ENCODE peak calls at places on chromosomes 3 and 15, in seven cellular contexts. One of them, this sample, is unnamed.

GRCh38 chr3:18122264-18122663 is 302.9 kb downstream of the SATB1 start:
- DNase-seq in activated CD8-positive, alpha-beta memory T cell treated with anti-CD3 and anti-CD28 coated beads, Interleukin-2, amount 50 U/mL, for 48 hours: no peak
- DNase-seq in fibroblast of pulmonary artery: no peak
- DNase-seq in DMS153: no peak
- DNase-seq in NCI-H510A: no peak
- DNase-seq in stimulated activated CD4-positive, alpha-beta T cell treated with anti-CD3 and anti-CD28 coated beads, Interleukin-2, amount 100 ng/mL, for 4 hours: no peak
- DNase-seq in caudate nucleus: no peak
- DNase-seq in this sample: no peak

GRCh38 chr3:123020709-123021108 is 6.9 kb downstream of the SEMA5B start:
- DNase-seq in activated CD8-positive, alpha-beta memory T cell treated with anti-CD3 and anti-CD28 coated beads, Interleukin-2, amount 50 U/mL, for 48 hours: no peak
- DNase-seq in fibroblast of pulmonary artery: no peak
- DNase-seq in DMS153: no peak
- DNase-seq in NCI-H510A: no peak
- DNase-seq in stimulated activated CD4-positive, alpha-beta T cell treated with anti-CD3 and anti-CD28 coated beads, Interleukin-2, amount 100 ng/mL, for 4 hours: no peak
- DNase-seq in caudate nucleus: no peak
- DNase-seq in this sample: no peak

GRCh38 chr3:125367403-125368230 is 7.5 kb downstream of the ZNF148 start:
- DNase-seq in activated CD8-positive, alpha-beta memory T cell treated with anti-CD3 and anti-CD28 coated beads, Interleukin-2, amount 50 U/mL, for 48 hours: no peak
- DNase-seq in fibroblast of pulmonary artery: peak; percentile 34
- DNase-seq in DMS153: no peak
- DNase-seq in NCI-H510A: no peak
- DNase-seq in stimulated activated CD4-positive, alpha-beta T cell treated with anti-CD3 and anti-CD28 coated beads, Interleukin-2, amount 100 ng/mL, for 4 hours: no peak
- DNase-seq in caudate nucleus: no peak
- DNase-seq in this sample: no peak

GRCh38 chr15:30033763-30034162 is 49.0 kb upstream of the GOLGA8J start:
- DNase-seq in activated CD8-positive, alpha-beta memory T cell treated with anti-CD3 and anti-CD28 coated beads, Interleukin-2, amount 50 U/mL, for 48 hours: no peak
- DNase-seq in fibroblast of pulmonary artery: no peak
- DNase-seq in DMS153: no peak
- DNase-seq in NCI-H510A: no peak
- DNase-seq in stimulated activated CD4-positive, alpha-beta T cell treated with anti-CD3 and anti-CD28 coated beads, Interleukin-2, amount 100 ng/mL, for 4 hours: no peak
- DNase-seq in caudate nucleus: no peak
- DNase-seq in this sample: no peak

GRCh38 chr15:85045615-85046014 is 64.0 kb downstream of the PDE8A start:
- DNase-seq in activated CD8-positive, alpha-beta memory T cell treated with anti-CD3 and anti-CD28 coated beads, Interleukin-2, amount 50 U/mL, for 48 hours: no peak
- DNase-seq in fibroblast of pulmonary artery: no peak
- DNase-seq in DMS153: no peak
- DNase-seq in NCI-H510A: no peak
- DNase-seq in stimulated activated CD4-positive, alpha-beta T cell treated with anti-CD3 and anti-CD28 coated beads, Interleukin-2, amount 100 ng/mL, for 4 hours: no peak
- DNase-seq in caudate nucleus: no peak
- DNase-seq in this sample: no peak

GRCh38 chr3:122004123-122004522 is 17.9 kb downstream of the ILDR1 start:
- DNase-seq in activated CD8-positive, alpha-beta memory T cell treated with anti-CD3 and anti-CD28 coated beads, Interleukin-2, amount 50 U/mL, for 48 hours: no peak
- DNase-seq in fibroblast of pulmonary artery: no peak
- DNase-seq in DMS153: peak; percentile 94
- DNase-seq in NCI-H510A: no peak
- DNase-seq in stimulated activated CD4-positive, alpha-beta T cell treated with anti-CD3 and anti-CD28 coated beads, Interleukin-2, amount 100 ng/mL, for 4 hours: no peak
- DNase-seq in caudate nucleus: no peak
- DNase-seq in this sample: no peak

GRCh38 chr3:11543141-11543947 is 100.4 kb downstream of the VGLL4 start:
- DNase-seq in activated CD8-positive, alpha-beta memory T cell treated with anti-CD3 and anti-CD28 coated beads, Interleukin-2, amount 50 U/mL, for 48 hours: no peak
- DNase-seq in fibroblast of pulmonary artery: no peak
- DNase-seq in DMS153: no peak
- DNase-seq in NCI-H510A: no peak
- DNase-seq in stimulated activated CD4-positive, alpha-beta T cell treated with anti-CD3 and anti-CD28 coated beads, Interleukin-2, amount 100 ng/mL, for 4 hours: no peak
- DNase-seq in caudate nucleus: no peak
- DNase-seq in this sample: no peak

GRCh38 chr15:62770111-62770660 is 272.4 kb upstream of the TPM1 start:
- DNase-seq in activated CD8-positive, alpha-beta memory T cell treated with anti-CD3 and anti-CD28 coated beads, Interleukin-2, amount 50 U/mL, for 48 hours: no peak
- DNase-seq in fibroblast of pulmonary artery: no peak
- DNase-seq in DMS153: no peak
- DNase-seq in NCI-H510A: no peak
- DNase-seq in stimulated activated CD4-positive, alpha-beta T cell treated with anti-CD3 and anti-CD28 coated beads, Interleukin-2, amount 100 ng/mL, for 4 hours: no peak
- DNase-seq in caudate nucleus: no peak
- DNase-seq in this sample: no peak

GRCh38 chr3:183061431-183062172 is 37.7 kb downstream of the MCCC1 start:
- DNase-seq in activated CD8-positive, alpha-beta memory T cell treated with anti-CD3 and anti-CD28 coated beads, Interleukin-2, amount 50 U/mL, for 48 hours: no peak
- DNase-seq in fibroblast of pulmonary artery: no peak
- DNase-seq in DMS153: no peak
- DNase-seq in NCI-H510A: no peak
- DNase-seq in stimulated activated CD4-positive, alpha-beta T cell treated with anti-CD3 and anti-CD28 coated beads, Interleukin-2, amount 100 ng/mL, for 4 hours: no peak
- DNase-seq in caudate nucleus: no peak
- DNase-seq in this sample: no peak

GRCh38 chr3:135918600-135918999 is 46.9 kb upstream of the PPP2R3A start:
- DNase-seq in activated CD8-positive, alpha-beta memory T cell treated with anti-CD3 and anti-CD28 coated beads, Interleukin-2, amount 50 U/mL, for 48 hours: no peak
- DNase-seq in fibroblast of pulmonary artery: peak; percentile 69
- DNase-seq in DMS153: no peak
- DNase-seq in NCI-H510A: no peak
- DNase-seq in stimulated activated CD4-positive, alpha-beta T cell treated with anti-CD3 and anti-CD28 coated beads, Interleukin-2, amount 100 ng/mL, for 4 hours: no peak
- DNase-seq in caudate nucleus: no peak
- DNase-seq in this sample: peak; percentile 11

GRCh38 chr3:168865022-168865551 is 769.4 kb upstream of the GOLIM4 start:
- DNase-seq in activated CD8-positive, alpha-beta memory T cell treated with anti-CD3 and anti-CD28 coated beads, Interleukin-2, amount 50 U/mL, for 48 hours: no peak
- DNase-seq in fibroblast of pulmonary artery: peak; percentile 70
- DNase-seq in DMS153: no peak
- DNase-seq in NCI-H510A: no peak
- DNase-seq in stimulated activated CD4-positive, alpha-beta T cell treated with anti-CD3 and anti-CD28 coated beads, Interleukin-2, amount 100 ng/mL, for 4 hours: no peak
- DNase-seq in caudate nucleus: no peak
- DNase-seq in this sample: peak; percentile 29

GRCh38 chr3:52372822-52373504 is 56.8 kb downstream of the DNAH1 start:
- DNase-seq in activated CD8-positive, alpha-beta memory T cell treated with anti-CD3 and anti-CD28 coated beads, Interleukin-2, amount 50 U/mL, for 48 hours: no peak
- DNase-seq in fibroblast of pulmonary artery: no peak
- DNase-seq in DMS153: no peak
- DNase-seq in NCI-H510A: no peak
- DNase-seq in stimulated activated CD4-positive, alpha-beta T cell treated with anti-CD3 and anti-CD28 coated beads, Interleukin-2, amount 100 ng/mL, for 4 hours: peak; percentile 18
- DNase-seq in caudate nucleus: no peak
- DNase-seq in this sample: peak; percentile 17

GRCh38 chr15:55652363-55652762 is 64.2 kb upstream of the PYGO1 start:
- DNase-seq in activated CD8-positive, alpha-beta memory T cell treated with anti-CD3 and anti-CD28 coated beads, Interleukin-2, amount 50 U/mL, for 48 hours: no peak
- DNase-seq in fibroblast of pulmonary artery: no peak
- DNase-seq in DMS153: no peak
- DNase-seq in NCI-H510A: no peak
- DNase-seq in stimulated activated CD4-positive, alpha-beta T cell treated with anti-CD3 and anti-CD28 coated beads, Interleukin-2, amount 100 ng/mL, for 4 hours: no peak
- DNase-seq in caudate nucleus: no peak
- DNase-seq in this sample: peak; percentile 74

GRCh38 chr3:171077261-171077660 is 50.7 kb upstream of the SLC2A2 start:
- DNase-seq in activated CD8-positive, alpha-beta memory T cell treated with anti-CD3 and anti-CD28 coated beads, Interleukin-2, amount 50 U/mL, for 48 hours: no peak
- DNase-seq in fibroblast of pulmonary artery: no peak
- DNase-seq in DMS153: no peak
- DNase-seq in NCI-H510A: no peak
- DNase-seq in stimulated activated CD4-positive, alpha-beta T cell treated with anti-CD3 and anti-CD28 coated beads, Interleukin-2, amount 100 ng/mL, for 4 hours: no peak
- DNase-seq in caudate nucleus: no peak
- DNase-seq in this sample: no peak

GRCh38 chr3:113745273-113746068 is 578 bp downstream of the NAA50 start:
- DNase-seq in activated CD8-positive, alpha-beta memory T cell treated with anti-CD3 and anti-CD28 coated beads, Interleukin-2, amount 50 U/mL, for 48 hours: peak; percentile 86
- DNase-seq in fibroblast of pulmonary artery: peak; percentile 91
- DNase-seq in DMS153: peak; percentile 26
- DNase-seq in NCI-H510A: peak; percentile 36
- DNase-seq in stimulated activated CD4-positive, alpha-beta T cell treated with anti-CD3 and anti-CD28 coated beads, Interleukin-2, amount 100 ng/mL, for 4 hours: peak; percentile 80
- DNase-seq in caudate nucleus: peak; percentile 32
- DNase-seq in this sample: peak; percentile 62

GRCh38 chr15:42879390-42879912 is 41.1 kb downstream of the TTBK2 start:
- DNase-seq in activated CD8-positive, alpha-beta memory T cell treated with anti-CD3 and anti-CD28 coated beads, Interleukin-2, amount 50 U/mL, for 48 hours: no peak
- DNase-seq in fibroblast of pulmonary artery: no peak
- DNase-seq in DMS153: no peak
- DNase-seq in NCI-H510A: no peak
- DNase-seq in stimulated activated CD4-positive, alpha-beta T cell treated with anti-CD3 and anti-CD28 coated beads, Interleukin-2, amount 100 ng/mL, for 4 hours: no peak
- DNase-seq in caudate nucleus: no peak
- DNase-seq in this sample: no peak

GRCh38 chr3:70840106-70840870 is 527.9 kb upstream of the MDFIC2 start:
- DNase-seq in activated CD8-positive, alpha-beta memory T cell treated with anti-CD3 and anti-CD28 coated beads, Interleukin-2, amount 50 U/mL, for 48 hours: no peak
- DNase-seq in fibroblast of pulmonary artery: no peak
- DNase-seq in DMS153: no peak
- DNase-seq in NCI-H510A: no peak
- DNase-seq in stimulated activated CD4-positive, alpha-beta T cell treated with anti-CD3 and anti-CD28 coated beads, Interleukin-2, amount 100 ng/mL, for 4 hours: no peak
- DNase-seq in caudate nucleus: no peak
- DNase-seq in this sample: no peak

GRCh38 chr3:149576071-149576564 is 81.7 kb downstream of the WWTR1 start:
- DNase-seq in activated CD8-positive, alpha-beta memory T cell treated with anti-CD3 and anti-CD28 coated beads, Interleukin-2, amount 50 U/mL, for 48 hours: no peak
- DNase-seq in fibroblast of pulmonary artery: peak; percentile 99
- DNase-seq in DMS153: peak; percentile 52
- DNase-seq in NCI-H510A: no peak
- DNase-seq in stimulated activated CD4-positive, alpha-beta T cell treated with anti-CD3 and anti-CD28 coated beads, Interleukin-2, amount 100 ng/mL, for 4 hours: no peak
- DNase-seq in caudate nucleus: no peak
- DNase-seq in this sample: no peak

GRCh38 chr3:9111349-9112265 is 137.8 kb downstream of the SRGAP3 start:
- DNase-seq in activated CD8-positive, alpha-beta memory T cell treated with anti-CD3 and anti-CD28 coated beads, Interleukin-2, amount 50 U/mL, for 48 hours: no peak
- DNase-seq in fibroblast of pulmonary artery: no peak
- DNase-seq in DMS153: no peak
- DNase-seq in NCI-H510A: no peak
- DNase-seq in stimulated activated CD4-positive, alpha-beta T cell treated with anti-CD3 and anti-CD28 coated beads, Interleukin-2, amount 100 ng/mL, for 4 hours: no peak
- DNase-seq in caudate nucleus: no peak
- DNase-seq in this sample: no peak

GRCh38 chr3:127406309-127407025 is 118.6 kb upstream of the PRR20G start:
- DNase-seq in activated CD8-positive, alpha-beta memory T cell treated with anti-CD3 and anti-CD28 coated beads, Interleukin-2, amount 50 U/mL, for 48 hours: peak; percentile 57
- DNase-seq in fibroblast of pulmonary artery: peak; percentile 21
- DNase-seq in DMS153: no peak
- DNase-seq in NCI-H510A: no peak
- DNase-seq in stimulated activated CD4-positive, alpha-beta T cell treated with anti-CD3 and anti-CD28 coated beads, Interleukin-2, amount 100 ng/mL, for 4 hours: no peak
- DNase-seq in caudate nucleus: no peak
- DNase-seq in this sample: no peak

GRCh38 chr3:142029052-142029642 is 120.2 kb downstream of the TFDP2 start:
- DNase-seq in activated CD8-positive, alpha-beta memory T cell treated with anti-CD3 and anti-CD28 coated beads, Interleukin-2, amount 50 U/mL, for 48 hours: no peak
- DNase-seq in fibroblast of pulmonary artery: no peak
- DNase-seq in DMS153: no peak
- DNase-seq in NCI-H510A: no peak
- DNase-seq in stimulated activated CD4-positive, alpha-beta T cell treated with anti-CD3 and anti-CD28 coated beads, Interleukin-2, amount 100 ng/mL, for 4 hours: no peak
- DNase-seq in caudate nucleus: no peak
- DNase-seq in this sample: no peak

GRCh38 chr3:82038536-82038935 is 277.1 kb upstream of the GBE1 start:
- DNase-seq in activated CD8-positive, alpha-beta memory T cell treated with anti-CD3 and anti-CD28 coated beads, Interleukin-2, amount 50 U/mL, for 48 hours: no peak
- DNase-seq in fibroblast of pulmonary artery: no peak
- DNase-seq in DMS153: peak; percentile 16
- DNase-seq in NCI-H510A: no peak
- DNase-seq in stimulated activated CD4-positive, alpha-beta T cell treated with anti-CD3 and anti-CD28 coated beads, Interleukin-2, amount 100 ng/mL, for 4 hours: no peak
- DNase-seq in caudate nucleus: no peak
- DNase-seq in this sample: no peak

GRCh38 chr3:58635371-58636285 is 30.9 kb downstream of the FAM3D start:
- DNase-seq in activated CD8-positive, alpha-beta memory T cell treated with anti-CD3 and anti-CD28 coated beads, Interleukin-2, amount 50 U/mL, for 48 hours: no peak
- DNase-seq in fibroblast of pulmonary artery: no peak
- DNase-seq in DMS153: no peak
- DNase-seq in NCI-H510A: no peak
- DNase-seq in stimulated activated CD4-positive, alpha-beta T cell treated with anti-CD3 and anti-CD28 coated beads, Interleukin-2, amount 100 ng/mL, for 4 hours: no peak
- DNase-seq in caudate nucleus: no peak
- DNase-seq in this sample: no peak

GRCh38 chr3:107217161-107217560 is 160.1 kb upstream of the CCDC54 start:
- DNase-seq in activated CD8-positive, alpha-beta memory T cell treated with anti-CD3 and anti-CD28 coated beads, Interleukin-2, amount 50 U/mL, for 48 hours: no peak
- DNase-seq in fibroblast of pulmonary artery: peak; percentile 98
- DNase-seq in DMS153: no peak
- DNase-seq in NCI-H510A: no peak
- DNase-seq in stimulated activated CD4-positive, alpha-beta T cell treated with anti-CD3 and anti-CD28 coated beads, Interleukin-2, amount 100 ng/mL, for 4 hours: no peak
- DNase-seq in caudate nucleus: no peak
- DNase-seq in this sample: no peak

GRCh38 chr15:61041886-61042285 is 187.2 kb downstream of the RORA start:
- DNase-seq in activated CD8-positive, alpha-beta memory T cell treated with anti-CD3 and anti-CD28 coated beads, Interleukin-2, amount 50 U/mL, for 48 hours: no peak
- DNase-seq in fibroblast of pulmonary artery: no peak
- DNase-seq in DMS153: no peak
- DNase-seq in NCI-H510A: no peak
- DNase-seq in stimulated activated CD4-positive, alpha-beta T cell treated with anti-CD3 and anti-CD28 coated beads, Interleukin-2, amount 100 ng/mL, for 4 hours: no peak
- DNase-seq in caudate nucleus: no peak
- DNase-seq in this sample: no peak

This sample was measured in neuronal stem cell.